ENCODE peak calls at places on chromosomes 2 and 18, in six cellular contexts. L, G, X, O, J and Q are unnamed samples.

GRCh38 chr2:205772983-205773382 is 90.7 kb downstream of the NRP2 start:
- DNase-seq in O (no peak), X (no peak), L (peak), G (no peak), J (peak), Q (no peak)

GRCh38 chr18:22391571-22392359 is 25.9 kb downstream of the CTAGE1 start:
- DNase-seq in O (no peak), X (peak), L (no peak), G (peak), J (no peak), Q (peak)

GRCh38 chr2:239194731-239195317 is 206.0 kb downstream of the HDAC4 start:
- DNase-seq in X (no peak), L (no peak), O (no peak), G (no peak), J (no peak), Q (no peak)

GRCh38 chr18:22703883-22704626 is 229.1 kb upstream of the RBBP8 start:
- DNase-seq in L (peak), O (no peak), G (no peak), X (no peak), J (peak), Q (peak)

GRCh38 chr2:142767847-142768246 is 109.6 kb upstream of the KYNU start:
- DNase-seq in J (no peak), L (no peak), G (no peak), X (no peak), O (no peak), Q (no peak)

GRCh38 chr2:238231251-238231793 is 8.5 kb downstream of the HES6 start:
- DNase-seq in O (no peak), G (peak), X (peak), J (no peak), L (no peak), Q (no peak)

GRCh38 chr18:63410792-63411191 is 11.5 kb downstream of the VPS4B start:
- DNase-seq in J (no peak), X (no peak), G (no peak), O (no peak), L (no peak), Q (peak)

GRCh38 chr2:159249955-159250723 is 36.4 kb downstream of the WDSUB1 start:
- DNase-seq in G (no peak), X (no peak), J (no peak), O (no peak), L (no peak), Q (peak)

GRCh38 chr2:83055338-83056010 is 1403.6 kb downstream of the SUCLG1 start:
- DNase-seq in G (no peak), L (no peak), O (no peak), J (no peak), X (no peak), Q (peak)